ENCODE peak calls at places on chromosomes 16 and 17, in seven cellular contexts. K is posterior cingulate gyrus, F is endothelial cell, W is NCI-H1048, V is caudate nucleus, S is NCI-H524, O is spleen. C is an unnamed sample.

GRCh38 chr16:27284865-27285675 is 16.5 kb upstream of the NSMCE1 start:
- DNase-seq in S (no peak), F (no peak), K (no peak), O (no peak), V (no peak), W (no peak), C (no peak)

GRCh38 chr16:31201511-31202401 is 804 bp downstream of the PYCARD start:
- DNase-seq in F (peak), O (peak), V (no peak), K (peak), W (no peak), S (no peak), C (no peak)

GRCh38 chr16:30710971-30711370 is 12.0 kb downstream of the SRCAP start:
- DNase-seq in S (no peak), O (peak), K (no peak), V (no peak), W (no peak), F (no peak), C (no peak)

GRCh38 chr16:53893731-53894435 is 189.9 kb downstream of the FTO start:
- DNase-seq in S (no peak), V (no peak), W (no peak), F (no peak), K (no peak), O (no peak), C (peak)

GRCh38 chr17:77445908-77446535 is 305.3 kb downstream of the SEC14L1 start:
- DNase-seq in F (peak), V (no peak), W (no peak), O (peak), S (no peak), K (no peak), C (no peak)

GRCh38 chr16:75416904-75417565 is 16.3 kb downstream of the CFDP1 start:
- DNase-seq in F (no peak), V (no peak), S (no peak), O (no peak), W (no peak), K (no peak), C (no peak)

GRCh38 chr17:78924481-78925151 is 571 bp downstream of the TIMP2 start:
- DNase-seq in F (peak), V (no peak), O (peak), W (no peak), S (peak), K (no peak), C (peak)

GRCh38 chr17:44889003-44889402 is 10.2 kb downstream of the EFTUD2 start:
- DNase-seq in S (no peak), V (no peak), O (no peak), F (no peak), W (no peak), K (no peak), C (no peak)

GRCh38 chr17:1758812-1759211 is 3.0 kb upstream of the SERPINF1 start:
- DNase-seq in K (no peak), O (no peak), W (no peak), S (no peak), V (no peak), F (no peak), C (no peak)

GRCh38 chr17:74211141-74211928 is 2.0 kb upstream of the TTYH2 start:
- DNase-seq in S (peak), W (no peak), V (no peak), K (no peak), O (no peak), F (no peak), C (no peak)

GRCh38 chr17:82531431-82531881 is 11.9 kb downstream of the FOXK2 start:
- DNase-seq in V (no peak), K (peak), O (no peak), W (no peak), F (no peak), S (no peak), C (no peak)

GRCh38 chr16:285146-286055 is 2.4 kb downstream of the PDIA2 start:
- DNase-seq in F (no peak), V (no peak), S (no peak), W (no peak), O (no peak), K (no peak), C (no peak)

GRCh38 chr16:87569601-87570559 is 32.4 kb upstream of the JPH3 start:
- DNase-seq in S (no peak), F (no peak), V (no peak), O (no peak), K (no peak), W (no peak), C (peak)

GRCh38 chr17:50924300-50924699 is 58.1 kb upstream of the TOB1 start:
- DNase-seq in W (no peak), S (no peak), F (no peak), K (no peak), O (no peak), V (no peak), C (no peak)

GRCh38 chr17:30429155-30429554 is 48.1 kb upstream of the GOSR1 start:
- DNase-seq in S (no peak), V (no peak), K (no peak), O (no peak), W (no peak), F (no peak), C (peak)

C was measured in myocyte.